ENCODE peak calls at places on chromosomes 6 and 20, in ten cellular contexts. X is astrocyte; V is tibial artery; P is cardiac muscle cell; W is HCT116; R is T-cell; Z is activated CD4-positive, alpha-beta T cell treated with anti-CD3 and anti-CD28 coated beads, Interleukin-2, amount 50 U/mL, for 4 hours; C is HCEC 1CT; J is A172; H is brain microvascular endothelial cell. T is an unnamed sample.

GRCh38 chr20:14470231-14470894 is 133.0 kb upstream of the FLRT3 start:
- DNase-seq in C (no peak), H (no peak), J (no peak), R (no peak), W (no peak), P (no peak), V (no peak), X (no peak), Z (no peak), T (no peak)

GRCh38 chr6:80366721-80367120 is 260.2 kb downstream of the BCKDHB start:
- DNase-seq in W (no peak), R (no peak), P (peak), J (peak), X (peak), C (no peak), V (no peak), H (peak), Z (no peak), T (no peak)

GRCh38 chr20:56995635-56996075 is 270.8 kb downstream of the BMP7 start:
- DNase-seq in P (peak), C (no peak), Z (no peak), V (no peak), R (no peak), X (no peak), H (no peak), J (no peak), W (peak), T (no peak)

GRCh38 chr6:39777218-39777617 is 15.0 kb upstream of the DAAM2 start:
- DNase-seq in P (no peak), J (no peak), X (no peak), H (no peak), C (no peak), V (no peak), W (no peak), R (no peak), Z (no peak), T (no peak)

GRCh38 chr20:4722571-4722970 is 862 bp downstream of the PRND start:
- DNase-seq in C (no peak), P (no peak), Z (no peak), X (no peak), R (no peak), W (no peak), J (no peak), V (no peak), H (no peak), T (no peak)

GRCh38 chr6:19613678-19614077 is 223.5 kb upstream of the ID4 start:
- DNase-seq in R (no peak), Z (no peak), H (no peak), P (no peak), J (no peak), X (no peak), C (no peak), V (no peak), W (peak), T (no peak)

GRCh38 chr20:64102647-64103354 is 4.6 kb downstream of the NPBWR2 start:
- DNase-seq in W (no peak), X (no peak), P (peak), H (no peak), V (no peak), J (no peak), R (no peak), C (no peak), Z (no peak), T (no peak)

GRCh38 chr6:6775074-6775473 is 186.6 kb downstream of the LY86 start:
- DNase-seq in H (no peak), X (no peak), J (no peak), W (no peak), C (no peak), V (no peak), Z (no peak), R (no peak), P (no peak), T (no peak)

GRCh38 chr6:16602035-16602434 is 159.2 kb downstream of the ATXN1 start:
- DNase-seq in J (no peak), W (no peak), C (no peak), Z (no peak), P (no peak), R (no peak), X (no peak), V (no peak), H (no peak), T (no peak)

GRCh38 chr6:17352302-17352701 is 41.1 kb upstream of the CAP2 start:
- DNase-seq in C (no peak), J (peak), P (no peak), R (no peak), W (no peak), Z (no peak), V (no peak), X (peak), H (peak), T (no peak)

GRCh38 chr6:12719017-12719416 is 2.5 kb downstream of the PHACTR1 start:
- DNase-seq in C (no peak), Z (no peak), X (no peak), P (no peak), V (no peak), R (no peak), H (no peak), J (no peak), W (no peak), T (no peak)

GRCh38 chr6:159535629-159536028 is 157.4 kb downstream of the SOD2 start:
- DNase-seq in W (no peak), C (no peak), J (no peak), V (no peak), P (no peak), X (no peak), R (no peak), Z (no peak), H (no peak), T (no peak)

GRCh38 chr6:88870728-88871330 is 92.6 kb downstream of the RNGTT start:
- DNase-seq in X (peak), V (no peak), Z (peak), J (peak), W (peak), R (peak), C (peak), P (peak), H (peak), T (peak)

GRCh38 chr6:70398783-70399730 is 14.3 kb upstream of the FAM135A start:
- DNase-seq in R (no peak), V (no peak), P (no peak), C (peak), X (peak), W (peak), Z (no peak), J (peak), H (peak), T (no peak)

GRCh38 chr6:79750806-79751205 is 119.7 kb downstream of the SH3BGRL2 start:
- DNase-seq in X (no peak), V (no peak), P (no peak), R (no peak), J (no peak), W (no peak), H (peak), Z (no peak), C (no peak), T (no peak)

GRCh38 chr20:23515250-23515939 is 24.5 kb downstream of the CST8 start:
- DNase-seq in J (no peak), V (no peak), W (no peak), X (no peak), H (no peak), P (no peak), Z (no peak), C (no peak), R (no peak), T (no peak)

GRCh38 chr20:354298-354977 is 7.5 kb downstream of the NRSN2 start:
- DNase-seq in C (peak), V (peak), R (peak), P (peak), W (peak), X (peak), H (peak), J (peak), Z (peak), T (peak)

GRCh38 chr6:166952567-166953464 is 3.5 kb downstream of the RNASET2 start:
- DNase-seq in V (no peak), Z (peak), P (no peak), X (no peak), H (no peak), C (no peak), W (no peak), J (no peak), R (no peak), T (peak)

GRCh38 chr20:61933951-61934715 is 131.5 kb downstream of the TAF4 start:
- DNase-seq in W (no peak), X (no peak), P (no peak), R (no peak), V (peak), J (no peak), H (no peak), C (no peak), Z (no peak), T (no peak)

GRCh38 chr20:41865938-41866337 is 247.8 kb upstream of the CHD6 start:
- DNase-seq in J (no peak), W (no peak), H (no peak), C (no peak), Z (no peak), P (no peak), X (no peak), V (no peak), R (no peak), T (no peak)

GRCh38 chr20:49268600-49269365 is 9.1 kb downstream of the ZNFX1 start:
- DNase-seq in J (no peak), W (no peak), C (peak), V (no peak), H (peak), X (peak), R (no peak), Z (no peak), P (no peak), T (no peak)

GRCh38 chr6:113018351-113019151 is 671.4 kb downstream of the RFPL4B start:
- DNase-seq in R (no peak), V (peak), W (no peak), X (peak), P (no peak), J (peak), Z (no peak), H (peak), C (no peak), T (no peak)

GRCh38 chr6:82906951-82907350 is 158.7 kb downstream of the UBE3D start:
- DNase-seq in R (no peak), P (no peak), X (peak), W (no peak), C (peak), J (peak), V (no peak), Z (no peak), H (peak), T (no peak)

GRCh38 chr6:87393026-87393622 is 14.6 kb upstream of the CFAP206 start:
- DNase-seq in C (peak), Z (peak), P (peak), H (peak), J (peak), R (no peak), W (peak), X (peak), V (no peak), T (peak)

GRCh38 chr6:168615837-168616236 is 174.9 kb downstream of the SMOC2 start:
- DNase-seq in V (no peak), P (no peak), W (no peak), X (no peak), J (no peak), Z (no peak), C (no peak), H (no peak), R (no peak), T (no peak)

GRCh38 chr6:170031096-170031471 is 259.8 kb downstream of the DLL1 start:
- DNase-seq in R (no peak), P (no peak), X (no peak), C (no peak), W (no peak), H (no peak), V (no peak), Z (no peak), J (no peak), T (no peak)

GRCh38 chr6:90496191-90496590 is 90.7 kb downstream of the MAP3K7 start:
- DNase-seq in V (no peak), C (no peak), J (no peak), X (no peak), Z (no peak), W (no peak), H (no peak), R (no peak), P (no peak), T (no peak)

GRCh38 chr6:137106183-137106582 is 61.4 kb upstream of the IL20RA start:
- DNase-seq in H (no peak), J (no peak), Z (no peak), V (no peak), C (no peak), R (no peak), P (no peak), W (no peak), X (no peak), T (no peak)

GRCh38 chr6:114119056-114119455 is 148.1 kb upstream of the HDAC2 start:
- DNase-seq in V (no peak), P (no peak), X (no peak), H (no peak), C (no peak), W (no peak), J (no peak), Z (no peak), R (no peak), T (no peak)

GRCh38 chr6:117237561-117237960 is 27.8 kb upstream of the VGLL2 start:
- DNase-seq in R (no peak), Z (no peak), C (peak), V (no peak), P (no peak), J (peak), H (peak), W (no peak), X (peak), T (no peak)

GRCh38 chr6:128600397-128600951 is 80.1 kb upstream of the PTPRK start:
- DNase-seq in Z (no peak), J (peak), H (peak), V (no peak), R (no peak), W (no peak), P (no peak), X (peak), C (peak), T (no peak)

GRCh38 chr6:45072673-45073072 is 255.5 kb upstream of the RUNX2 start:
- DNase-seq in J (no peak), Z (no peak), V (no peak), C (no peak), H (no peak), P (no peak), X (no peak), W (no peak), R (no peak), T (no peak)

GRCh38 chr20:46206025-46206424 is 87.9 kb downstream of the CD40 start:
- DNase-seq in V (peak), X (peak), J (peak), P (no peak), W (no peak), C (peak), H (peak), Z (no peak), R (no peak), T (no peak)

GRCh38 chr6:53898026-53898795 is 103.4 kb downstream of the LRRC1 start:
- DNase-seq in P (no peak), V (no peak), Z (no peak), X (peak), W (no peak), H (no peak), J (peak), C (peak), R (no peak), T (no peak)

T was measured in CD4-positive, alpha-beta memory T cell.